ENCODE peak calls at places on chromosome X, in five cellular contexts. K, C, O, U and H are unnamed samples.

GRCh38 chrX:78321809-78322208 is 5.6 kb downstream of the CYSLTR1 start:
- DNase-seq in C (no peak), U (no peak), O (no peak), K (no peak), H (no peak)

GRCh38 chrX:2299871-2300270 is 200.9 kb downstream of the DHRSX start:
- DNase-seq in U (no peak), K (no peak), C (no peak), O (no peak), H (no peak)

GRCh38 chrX:133482345-133483041 is 67.2 kb upstream of the GPC4 start:
- DNase-seq in C (no peak), O (no peak), K (no peak), U (no peak), H (no peak)

GRCh38 chrX:118513120-118513899 is 17.7 kb downstream of the DOCK11 start:
- DNase-seq in U (no peak), K (no peak), O (no peak), C (no peak), H (no peak)

GRCh38 chrX:154507673-154508072 is 8.4 kb downstream of the FAM3A start:
- DNase-seq in C (no peak), U (no peak), O (no peak), K (no peak), H (no peak)

GRCh38 chrX:153723351-153724251 is 586 bp downstream of the BCAP31 start:
- DNase-seq in K (no peak), C (peak; percentile 68), O (no peak), U (peak; percentile 66), H (peak; percentile 59)

GRCh38 chrX:14290335-14290734 is 239.0 kb upstream of the GLRA2 start:
- DNase-seq in K (no peak), C (no peak), O (no peak), U (no peak), H (no peak)

GRCh38 chrX:7223271-7223670 is 75.3 kb upstream of the PUDP start:
- DNase-seq in K (no peak), C (no peak), U (no peak), O (no peak), H (no peak)

GRCh38 chrX:110504947-110505346 is 146.3 kb downstream of the RTL9 start:
- DNase-seq in K (no peak), O (no peak), U (no peak), C (no peak), H (no peak)

GRCh38 chrX:140206657-140207056 is 241.3 kb upstream of the CXorf66 start:
- DNase-seq in K (no peak), O (no peak), C (no peak), U (no peak), H (no peak)

DNA sequence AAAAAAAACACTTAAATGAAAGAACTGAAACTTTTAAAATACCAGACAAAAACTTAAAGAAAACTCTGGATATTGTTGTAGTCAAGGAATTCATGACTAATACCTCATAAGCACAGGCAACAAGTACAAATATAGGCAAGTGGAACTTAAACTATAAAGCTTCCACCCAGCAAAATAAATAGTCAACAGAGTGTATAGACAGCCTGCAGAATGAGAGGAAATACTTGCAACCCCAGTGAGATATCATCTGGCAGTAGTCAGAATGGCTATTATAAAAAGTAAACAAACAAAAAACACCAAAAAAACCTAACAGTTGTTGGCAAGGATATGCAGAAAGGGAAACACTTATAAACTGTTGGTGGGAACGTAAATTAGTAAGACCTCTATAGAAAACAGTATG is 9.6 kb upstream of the RPS6KA6 start:
- DNase-seq in K (no peak), U (no peak), C (no peak), O (no peak), H (no peak)
- TF ChIP-seq ZBTB33 in K (no peak), U (no peak), C (no peak), O (no peak), H (no peak)

GRCh38 chrX:20829665-20830481 is 544.3 kb upstream of the CNKSR2 start:
- DNase-seq in C (no peak), O (no peak), K (no peak), U (no peak), H (no peak)
- TF ChIP-seq ZBTB33 in C (no peak), O (no peak), K (no peak), U (no peak), H (no peak)

DNA sequence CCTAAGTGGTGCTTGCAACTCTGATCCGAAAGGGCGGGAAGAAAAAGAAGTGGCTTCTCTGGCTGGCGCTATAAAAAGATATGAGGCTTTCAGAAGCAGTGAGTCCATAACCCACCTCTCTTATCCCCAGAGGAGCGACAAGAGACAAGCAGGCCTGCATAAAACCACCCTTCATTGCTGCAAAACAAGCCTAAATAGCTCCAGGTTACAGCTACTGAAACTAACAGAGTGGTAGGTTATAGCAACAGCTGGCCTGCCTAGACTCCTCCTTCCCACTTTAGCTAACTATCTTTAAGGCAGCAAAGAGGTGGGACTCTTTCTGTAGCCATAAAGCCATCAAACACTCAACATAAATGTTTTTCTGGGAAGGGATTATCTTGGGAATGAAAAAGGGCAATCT is 245.0 kb upstream of the GPR101 start:
- DNase-seq in K (no peak), U (no peak), C (no peak), O (no peak), H (no peak)
- TF ChIP-seq ZBTB33 in K (no peak), U (no peak), C (no peak), O (no peak), H (no peak)

GRCh38 chrX:150293311-150294013 is 69.7 kb upstream of the MAMLD1 start:
- DNase-seq in C (no peak), U (no peak), O (no peak), K (no peak), H (no peak)

GRCh38 chrX:150291014-150291413 is 72.1 kb upstream of the MAMLD1 start:
- DNase-seq in K (no peak), U (no peak), O (no peak), C (no peak), H (no peak)
- TF ChIP-seq ZBTB33 in K (no peak), U (no peak), O (no peak), C (no peak), H (no peak)

GRCh38 chrX:40912576-40912975 is 172.7 kb upstream of the USP9X start:
- DNase-seq in K (no peak), U (no peak), C (no peak), O (no peak), H (no peak)
- TF ChIP-seq ZBTB33 in K (no peak), U (no peak), C (no peak), O (no peak), H (no peak)